ENCODE peak calls at places on chromosomes 12 and 14, in five cellular contexts. One of them, this sample, is unnamed.
A peak's percentile ranks its signal among the peaks of the same experiment; 100 is the strongest.

GRCh38 chr14:83826838-83827237 is 1703.1 kb upstream of the FLRT2 start:
- DNase-seq in GM10248: no peak
- DNase-seq in HS-27A: peak; percentile 47
- DNase-seq in GM04503: peak; percentile 23
- DNase-seq in EH: peak; percentile 6
- DNase-seq in this sample: no peak

GRCh38 chr12:121494093-121494787 is 86.6 kb downstream of the KDM2B start:
- DNase-seq in HS-27A: no peak
- DNase-seq in EH: peak; percentile 41
- DNase-seq in GM10248: peak; percentile 67
- DNase-seq in GM04503: no peak
- DNase-seq in this sample: peak; percentile 78

GRCh38 chr14:54529811-54530210 is 20.1 kb downstream of the CGRRF1 start:
- DNase-seq in EH: peak; percentile 79
- DNase-seq in GM10248: no peak
- DNase-seq in GM04503: no peak
- DNase-seq in HS-27A: no peak
- DNase-seq in this sample: no peak

GRCh38 chr14:51592836-51593235 is 58.9 kb upstream of the FRMD6 start:
- DNase-seq in HS-27A: no peak
- DNase-seq in GM04503: no peak
- DNase-seq in GM10248: no peak
- DNase-seq in EH: no peak
- DNase-seq in this sample: no peak

GRCh38 chr12:120361506-120362208 is 7.3 kb downstream of the MSI1 start:
- DNase-seq in GM04503: no peak
- DNase-seq in HS-27A: no peak
- DNase-seq in GM10248: peak; percentile 59
- DNase-seq in EH: peak; percentile 61
- DNase-seq in this sample: peak; percentile 94

GRCh38 chr12:64400041-64400440 is 4.2 kb upstream of the XPOT start:
- DNase-seq in EH: peak; percentile 54
- DNase-seq in GM04503: no peak
- DNase-seq in GM10248: no peak
- DNase-seq in HS-27A: no peak
- DNase-seq in this sample: no peak

GRCh38 chr12:48631071-48631470 is 51.0 kb downstream of the KANSL2 start:
- DNase-seq in GM04503: no peak
- DNase-seq in HS-27A: no peak
- DNase-seq in EH: no peak
- DNase-seq in GM10248: no peak
- DNase-seq in this sample: no peak

GRCh38 chr12:84508943-84509342 is 403.7 kb downstream of the SLC6A15 start:
- DNase-seq in GM10248: no peak
- DNase-seq in EH: no peak
- DNase-seq in GM04503: no peak
- DNase-seq in HS-27A: no peak
- DNase-seq in this sample: peak; percentile 21

GRCh38 chr14:25406818-25407217 is 356.9 kb upstream of the STXBP6 start:
- DNase-seq in GM10248: no peak
- DNase-seq in GM04503: no peak
- DNase-seq in EH: peak; percentile 4
- DNase-seq in HS-27A: peak; percentile 33
- DNase-seq in this sample: peak; percentile 11

GRCh38 chr14:58643366-58643765 is 5.6 kb downstream of the DACT1 start:
- DNase-seq in EH: no peak
- DNase-seq in GM10248: no peak
- DNase-seq in GM04503: no peak
- DNase-seq in HS-27A: no peak
- DNase-seq in this sample: no peak

GRCh38 chr12:51905507-51906438 is 1.5 kb upstream of the ACVRL1 start:
- DNase-seq in EH: peak; percentile 62
- DNase-seq in HS-27A: no peak
- DNase-seq in GM10248: no peak
- DNase-seq in GM04503: no peak
- DNase-seq in this sample: peak; percentile 76

GRCh38 chr14:22549304-22549962 is 39.6 kb downstream of the DAD1 start:
- DNase-seq in GM04503: no peak
- DNase-seq in GM10248: no peak
- DNase-seq in HS-27A: no peak
- DNase-seq in EH: no peak
- DNase-seq in this sample: no peak

GRCh38 chr14:100723135-100723883 is 3.4 kb upstream of the DLK1 start:
- DNase-seq in GM04503: no peak
- DNase-seq in GM10248: no peak
- DNase-seq in EH: no peak
- DNase-seq in HS-27A: no peak
- DNase-seq in this sample: no peak

GRCh38 chr14:100826371-100827139 is 637 bp downstream of the MEG3 start:
- DNase-seq in GM10248: no peak
- DNase-seq in HS-27A: no peak
- DNase-seq in EH: peak; percentile 42
- DNase-seq in GM04503: no peak
- DNase-seq in this sample: no peak

GRCh38 chr12:15227004-15227679 is 5.9 kb upstream of the RERG start:
- DNase-seq in GM04503: no peak
- DNase-seq in GM10248: peak; percentile 30
- DNase-seq in HS-27A: no peak
- DNase-seq in EH: peak; percentile 61
- DNase-seq in this sample: peak; percentile 63

GRCh38 chr14:96105921-96106441 is 66.8 kb downstream of the C14orf132 start:
- DNase-seq in EH: no peak
- DNase-seq in GM10248: no peak
- DNase-seq in GM04503: no peak
- DNase-seq in HS-27A: no peak
- DNase-seq in this sample: no peak

GRCh38 chr14:75917322-75918251 is 64.2 kb downstream of the TGFB3 start:
- DNase-seq in HS-27A: no peak
- DNase-seq in GM04503: no peak
- DNase-seq in GM10248: no peak
- DNase-seq in EH: no peak
- DNase-seq in this sample: no peak

GRCh38 chr14:33814010-33814409 is 136.9 kb downstream of the EGLN3 start:
- DNase-seq in HS-27A: no peak
- DNase-seq in EH: no peak
- DNase-seq in GM04503: no peak
- DNase-seq in GM10248: no peak
- DNase-seq in this sample: no peak

GRCh38 chr14:32611752-32612151 is 282.7 kb downstream of the AKAP6 start:
- DNase-seq in GM04503: peak; percentile 80
- DNase-seq in EH: peak; percentile 93
- DNase-seq in GM10248: no peak
- DNase-seq in HS-27A: no peak
- DNase-seq in this sample: peak; percentile 61

GRCh38 chr14:92846162-92846897 is 52.2 kb downstream of the GOLGA5 start:
- DNase-seq in HS-27A: no peak
- DNase-seq in EH: peak; percentile 73
- DNase-seq in GM10248: peak; percentile 71
- DNase-seq in GM04503: peak; percentile 45
- DNase-seq in this sample: peak; percentile 73

GRCh38 chr14:79186523-79186922 is 1016.4 kb downstream of the NRXN3 start:
- DNase-seq in EH: peak; percentile 68
- DNase-seq in HS-27A: no peak
- DNase-seq in GM04503: no peak
- DNase-seq in GM10248: no peak
- DNase-seq in this sample: no peak

GRCh38 chr14:35335388-35336092 is 43.4 kb downstream of the PSMA6 start:
- DNase-seq in EH: no peak
- DNase-seq in GM04503: no peak
- DNase-seq in HS-27A: no peak
- DNase-seq in GM10248: no peak
- DNase-seq in this sample: no peak

GRCh38 chr12:122646568-122647220 is 56.5 kb downstream of the HCAR2 start:
- DNase-seq in EH: peak; percentile 77
- DNase-seq in GM04503: peak; percentile 43
- DNase-seq in HS-27A: peak; percentile 57
- DNase-seq in GM10248: peak; percentile 61
- DNase-seq in this sample: peak; percentile 74

GRCh38 chr12:132477009-132477702 is 12.8 kb upstream of the FBRSL1 start:
- DNase-seq in GM04503: no peak
- DNase-seq in HS-27A: no peak
- DNase-seq in EH: no peak
- DNase-seq in GM10248: no peak
- DNase-seq in this sample: no peak

GRCh38 chr12:21615441-21615840 is 10.8 kb upstream of the GYS2 start:
- DNase-seq in HS-27A: no peak
- DNase-seq in GM10248: no peak
- DNase-seq in EH: no peak
- DNase-seq in GM04503: no peak
- DNase-seq in this sample: no peak

GRCh38 chr12:77082021-77082420 is 16.7 kb upstream of the E2F7 start:
- DNase-seq in GM04503: no peak
- DNase-seq in EH: no peak
- DNase-seq in GM10248: no peak
- DNase-seq in HS-27A: no peak
- DNase-seq in this sample: no peak

GRCh38 chr12:54175130-54175963 is 13.4 kb downstream of the SMUG1 start:
- DNase-seq in EH: no peak
- DNase-seq in HS-27A: no peak
- DNase-seq in GM04503: no peak
- DNase-seq in GM10248: peak; percentile 64
- DNase-seq in this sample: no peak

GRCh38 chr14:103522649-103523582 is at the start of gene CKB:
- DNase-seq in EH: peak; percentile 68
- DNase-seq in GM10248: peak; percentile 66
- DNase-seq in HS-27A: no peak
- DNase-seq in GM04503: no peak
- DNase-seq in this sample: peak; percentile 90

GRCh38 chr12:131223791-131224567 is 270.3 kb downstream of the ADGRD1 start:
- DNase-seq in GM10248: no peak
- DNase-seq in EH: no peak
- DNase-seq in HS-27A: no peak
- DNase-seq in GM04503: no peak
- DNase-seq in this sample: no peak

GRCh38 chr12:110007874-110008273 is 8.6 kb downstream of the ANKRD13A start:
- DNase-seq in GM04503: no peak
- DNase-seq in GM10248: no peak
- DNase-seq in HS-27A: no peak
- DNase-seq in EH: peak; percentile 36
- DNase-seq in this sample: no peak

GRCh38 chr12:52319097-52319496 is 2.1 kb downstream of the KRT83 start:
- DNase-seq in EH: no peak
- DNase-seq in GM04503: no peak
- DNase-seq in GM10248: no peak
- DNase-seq in HS-27A: no peak
- DNase-seq in this sample: no peak

This sample was measured in AG20443.